ENCODE peak calls at places on chromosomes 16 and 17, in five cellular contexts. One of them, this sample, is unnamed.

GRCh38 chr17:14557482-14557881 is 256.6 kb downstream of the HS3ST3B1 start:
- DNase-seq in activated CD4-positive, alpha-beta T cell treated with anti-CD3 and anti-CD28 coated beads, Interleukin-2, amount 50 U/mL, for 4 hours: no peak
- DNase-seq in neural crest cell: no peak
- DNase-seq in COR-L47: no peak
- DNase-seq in breast epithelium: no peak
- DNase-seq in this sample: no peak

GRCh38 chr16:88633684-88634140 is 4.7 kb upstream of the IL17C start:
- DNase-seq in activated CD4-positive, alpha-beta T cell treated with anti-CD3 and anti-CD28 coated beads, Interleukin-2, amount 50 U/mL, for 4 hours: peak
- DNase-seq in neural crest cell: no peak
- DNase-seq in COR-L47: no peak
- DNase-seq in breast epithelium: no peak
- DNase-seq in this sample: no peak

GRCh38 chr17:70624208-70624607 is 454.9 kb downstream of the KCNJ2 start:
- DNase-seq in COR-L47: no peak
- DNase-seq in neural crest cell: no peak
- DNase-seq in activated CD4-positive, alpha-beta T cell treated with anti-CD3 and anti-CD28 coated beads, Interleukin-2, amount 50 U/mL, for 4 hours: no peak
- DNase-seq in breast epithelium: no peak
- DNase-seq in this sample: no peak

GRCh38 chr16:17994027-17994426 is 342.5 kb downstream of the NPIPA8 start:
- DNase-seq in COR-L47: no peak
- DNase-seq in neural crest cell: no peak
- DNase-seq in activated CD4-positive, alpha-beta T cell treated with anti-CD3 and anti-CD28 coated beads, Interleukin-2, amount 50 U/mL, for 4 hours: no peak
- DNase-seq in breast epithelium: no peak
- DNase-seq in this sample: no peak

GRCh38 chr16:4811242-4811641 is 8.8 kb upstream of the ROGDI start:
- DNase-seq in breast epithelium: no peak
- DNase-seq in COR-L47: no peak
- DNase-seq in neural crest cell: no peak
- DNase-seq in activated CD4-positive, alpha-beta T cell treated with anti-CD3 and anti-CD28 coated beads, Interleukin-2, amount 50 U/mL, for 4 hours: no peak
- DNase-seq in this sample: no peak

GRCh38 chr17:29572691-29573557 is 4.4 kb downstream of the TP53I13 start:
- DNase-seq in neural crest cell: peak
- DNase-seq in COR-L47: no peak
- DNase-seq in breast epithelium: no peak
- DNase-seq in activated CD4-positive, alpha-beta T cell treated with anti-CD3 and anti-CD28 coated beads, Interleukin-2, amount 50 U/mL, for 4 hours: peak
- DNase-seq in this sample: no peak

GRCh38 chr17:17870292-17870691 is 33.5 kb upstream of the SREBF1 start:
- DNase-seq in COR-L47: no peak
- DNase-seq in neural crest cell: no peak
- DNase-seq in breast epithelium: no peak
- DNase-seq in activated CD4-positive, alpha-beta T cell treated with anti-CD3 and anti-CD28 coated beads, Interleukin-2, amount 50 U/mL, for 4 hours: no peak
- DNase-seq in this sample: no peak

GRCh38 chr16:52812945-52813556 is 239.6 kb downstream of the CHD9NB start:
- DNase-seq in breast epithelium: no peak
- DNase-seq in activated CD4-positive, alpha-beta T cell treated with anti-CD3 and anti-CD28 coated beads, Interleukin-2, amount 50 U/mL, for 4 hours: no peak
- DNase-seq in neural crest cell: no peak
- DNase-seq in COR-L47: no peak
- DNase-seq in this sample: no peak

GRCh38 chr17:70321388-70321787 is 152.1 kb downstream of the KCNJ2 start:
- DNase-seq in neural crest cell: no peak
- DNase-seq in breast epithelium: no peak
- DNase-seq in activated CD4-positive, alpha-beta T cell treated with anti-CD3 and anti-CD28 coated beads, Interleukin-2, amount 50 U/mL, for 4 hours: no peak
- DNase-seq in COR-L47: no peak
- DNase-seq in this sample: no peak

GRCh38 chr17:10270258-10270657 is 71.9 kb upstream of the GAS7 start:
- DNase-seq in neural crest cell: no peak
- DNase-seq in COR-L47: no peak
- DNase-seq in activated CD4-positive, alpha-beta T cell treated with anti-CD3 and anti-CD28 coated beads, Interleukin-2, amount 50 U/mL, for 4 hours: no peak
- DNase-seq in breast epithelium: no peak
- DNase-seq in this sample: no peak

GRCh38 chr17:82863941-82864720 is 24.3 kb upstream of the ZNF750 start:
- DNase-seq in breast epithelium: peak
- DNase-seq in COR-L47: peak
- DNase-seq in activated CD4-positive, alpha-beta T cell treated with anti-CD3 and anti-CD28 coated beads, Interleukin-2, amount 50 U/mL, for 4 hours: peak
- DNase-seq in neural crest cell: no peak
- DNase-seq in this sample: peak

GRCh38 chr16:268141-269053 is 7.3 kb downstream of the RGS11 start:
- DNase-seq in neural crest cell: no peak
- DNase-seq in breast epithelium: no peak
- DNase-seq in COR-L47: peak
- DNase-seq in activated CD4-positive, alpha-beta T cell treated with anti-CD3 and anti-CD28 coated beads, Interleukin-2, amount 50 U/mL, for 4 hours: no peak
- DNase-seq in this sample: peak

GRCh38 chr17:80364091-80364691 is 50.8 kb upstream of the ENDOV start:
- DNase-seq in neural crest cell: peak
- DNase-seq in COR-L47: no peak
- DNase-seq in activated CD4-positive, alpha-beta T cell treated with anti-CD3 and anti-CD28 coated beads, Interleukin-2, amount 50 U/mL, for 4 hours: no peak
- DNase-seq in breast epithelium: no peak
- DNase-seq in this sample: no peak

GRCh38 chr17:7448461-7448860 is 3.6 kb downstream of the CHRNB1 start:
- DNase-seq in COR-L47: no peak
- DNase-seq in activated CD4-positive, alpha-beta T cell treated with anti-CD3 and anti-CD28 coated beads, Interleukin-2, amount 50 U/mL, for 4 hours: no peak
- DNase-seq in breast epithelium: no peak
- DNase-seq in neural crest cell: no peak
- DNase-seq in this sample: no peak

GRCh38 chr17:40349477-40350409 is 14.8 kb downstream of the GJD3 start:
- DNase-seq in neural crest cell: no peak
- DNase-seq in breast epithelium: no peak
- DNase-seq in activated CD4-positive, alpha-beta T cell treated with anti-CD3 and anti-CD28 coated beads, Interleukin-2, amount 50 U/mL, for 4 hours: no peak
- DNase-seq in COR-L47: no peak
- DNase-seq in this sample: no peak

This sample was measured in GM06990.